ENCODE peak calls at places on chromosome 13, in five cellular contexts. S is left cardiac atrium, E is NCI-H1105, H is GOT3, L is RWPE1. V is an unnamed sample.
A peak's percentile ranks its signal among the peaks of the same experiment; 100 is the strongest.

GRCh38 chr13:20728579-20729300 is 25.2 kb downstream of the IL17D start:
- DNase-seq in S (no peak), E (no peak), H (no peak), L (no peak), V (no peak)

GRCh38 chr13:58619396-58620113 is 988.0 kb downstream of the PCDH17 start:
- DNase-seq in S (no peak), E (no peak), H (no peak), L (no peak), V (no peak)

GRCh38 chr13:34805347-34805746 is 136.7 kb upstream of the NBEA start:
- DNase-seq in S (no peak), E (no peak), H (no peak), L (no peak), V (no peak)

GRCh38 chr13:109610517-109610916 is 175.9 kb downstream of the IRS2 start:
- DNase-seq in S (peak; percentile 31), E (no peak), H (no peak), L (no peak), V (peak; percentile 70)

GRCh38 chr13:98416408-98416807 is 160.5 kb downstream of the STK24 start:
- DNase-seq in S (no peak), E (peak; percentile 87), H (no peak), L (no peak), V (no peak)

GRCh38 chr13:112638919-112639318 is 50.9 kb upstream of the ATP11A start:
- DNase-seq in S (no peak), E (no peak), H (no peak), L (no peak), V (no peak)

GRCh38 chr13:81714513-81714912 is 1373.6 kb upstream of the SPRY2 start:
- DNase-seq in S (no peak), E (no peak), H (no peak), L (no peak), V (no peak)

GRCh38 chr13:30755678-30756077 is 20.3 kb downstream of the ALOX5AP start:
- DNase-seq in S (no peak), E (no peak), H (no peak), L (no peak), V (no peak)

GRCh38 chr13:52968074-52968700 is 60.4 kb upstream of the OLFM4 start:
- DNase-seq in S (peak; percentile 74), E (peak; percentile 56), H (no peak), L (peak; percentile 80), V (peak; percentile 77)

GRCh38 chr13:50386527-50387123 is 371.4 kb downstream of the KCNRG start:
- DNase-seq in S (peak; percentile 48), E (no peak), H (no peak), L (no peak), V (no peak)

GRCh38 chr13:44365008-44365407 is 8.6 kb upstream of the SERP2 start:
- DNase-seq in S (no peak), E (no peak), H (no peak), L (peak; percentile 28), V (no peak)

GRCh38 chr13:112193463-112194166 is 126.7 kb downstream of the SOX1 start:
- DNase-seq in S (no peak), E (no peak), H (no peak), L (no peak), V (no peak)

GRCh38 chr13:33610471-33611015 is 207.4 kb upstream of the RFC3 start:
- DNase-seq in S (peak; percentile 82), E (no peak), H (peak; percentile 11), L (no peak), V (peak; percentile 85)

GRCh38 chr13:73158851-73159250 is 100.0 kb downstream of the KLF5 start:
- DNase-seq in S (no peak), E (no peak), H (no peak), L (no peak), V (no peak)

GRCh38 chr13:59112375-59112774 is 1051.4 kb downstream of the DIAPH3 start:
- DNase-seq in S (peak; percentile 25), E (no peak), H (no peak), L (peak; percentile 40), V (no peak)

GRCh38 chr13:52411629-52412028 is 5.7 kb upstream of the THSD1 start:
- DNase-seq in S (no peak), E (no peak), H (no peak), L (peak; percentile 65), V (no peak)

GRCh38 chr13:44313674-44314073 is 60.0 kb upstream of the SERP2 start:
- DNase-seq in S (no peak), E (no peak), H (peak; percentile 15), L (peak; percentile 81), V (no peak)

GRCh38 chr13:33582121-33582520 is 235.8 kb upstream of the RFC3 start:
- DNase-seq in S (no peak), E (no peak), H (no peak), L (no peak), V (no peak)

GRCh38 chr13:103188688-103189326 is 122.6 kb upstream of the SLC10A2 start:
- DNase-seq in S (no peak), E (no peak), H (no peak), L (peak; percentile 45), V (no peak)